ENCODE peak calls at places on chromosomes 4 and X, in four cellular contexts. L is cardiac fibroblast, K is kidney epithelial cell, T is lower leg skin. Z is an unnamed sample.

GRCh38 chr4:37383579-37384229 is 139.2 kb downstream of the NWD2 start:
- DNase-seq in L (peak; percentile 40), K (no peak), T (no peak), Z (no peak)

GRCh38 chr4:99811850-99812249 is 4.8 kb upstream of the DAPP1 start:
- DNase-seq in L (peak; percentile 29), K (no peak), T (no peak), Z (no peak)

GRCh38 chrX:153775631-153776595 is 4.9 kb upstream of the SRPK3 start:
- DNase-seq in L (no peak), K (no peak), T (no peak), Z (no peak)

GRCh38 chr4:132284910-132285426 is 864.1 kb upstream of the PCDH10 start:
- DNase-seq in L (no peak), K (no peak), T (no peak), Z (no peak)

GRCh38 chr4:88087004-88087403 is 71.4 kb downstream of the ABCG2 start:
- DNase-seq in L (no peak), K (no peak), T (no peak), Z (no peak)

GRCh38 chr4:41359836-41360213 is 103.1 kb downstream of the UCHL1 start:
- DNase-seq in L (no peak), K (no peak), T (no peak), Z (no peak)

GRCh38 chr4:170750519-170750918 is 660.8 kb upstream of the AADAT start:
- DNase-seq in L (no peak), K (no peak), T (no peak), Z (no peak)

GRCh38 chrX:46597774-46598173 is 24.2 kb downstream of the CHST7 start:
- DNase-seq in L (no peak), K (no peak), T (peak; percentile 21), Z (no peak)

GRCh38 chrX:24027985-24028384 is 999 bp upstream of the KLHL15 start:
- DNase-seq in L (no peak), K (no peak), T (peak; percentile 69), Z (no peak)

GRCh38 chrX:57137481-57137880 is 284 bp upstream of the SPIN2A start:
- DNase-seq in L (peak; percentile 37), K (no peak), T (no peak), Z (no peak)

GRCh38 chr4:155777971-155778710 is 19.3 kb downstream of the GUCY1B1 start:
- DNase-seq in L (no peak), K (no peak), T (no peak), Z (no peak)

GRCh38 chr4:28966982-28967381 is 1753.2 kb upstream of the PCDH7 start:
- DNase-seq in L (no peak), K (peak; percentile 54), T (no peak), Z (no peak)

GRCh38 chr4:1795304-1796195 is 2.5 kb downstream of the FGFR3 start:
- DNase-seq in L (no peak), K (no peak), T (no peak), Z (no peak)

GRCh38 chr4:20486433-20486832 is 213.8 kb upstream of the PACRGL start:
- DNase-seq in L (no peak), K (no peak), T (no peak), Z (no peak)

GRCh38 chr4:186727977-186728519 is 4.4 kb upstream of the FAT1 start:
- DNase-seq in L (peak; percentile 36), K (no peak), T (no peak), Z (no peak)

GRCh38 chr4:52843958-52844357 is 18.2 kb upstream of the RASL11B start:
- DNase-seq in L (no peak), K (no peak), T (no peak), Z (no peak)

GRCh38 chrX:15822922-15823321 is 31.7 kb downstream of the AP1S2 start:
- DNase-seq in L (no peak), K (no peak), T (no peak), Z (no peak)

GRCh38 chrX:2703991-2704369 is 12.9 kb downstream of the CD99 start:
- DNase-seq in L (peak; percentile 68), K (no peak), T (no peak), Z (no peak)

DNA sequence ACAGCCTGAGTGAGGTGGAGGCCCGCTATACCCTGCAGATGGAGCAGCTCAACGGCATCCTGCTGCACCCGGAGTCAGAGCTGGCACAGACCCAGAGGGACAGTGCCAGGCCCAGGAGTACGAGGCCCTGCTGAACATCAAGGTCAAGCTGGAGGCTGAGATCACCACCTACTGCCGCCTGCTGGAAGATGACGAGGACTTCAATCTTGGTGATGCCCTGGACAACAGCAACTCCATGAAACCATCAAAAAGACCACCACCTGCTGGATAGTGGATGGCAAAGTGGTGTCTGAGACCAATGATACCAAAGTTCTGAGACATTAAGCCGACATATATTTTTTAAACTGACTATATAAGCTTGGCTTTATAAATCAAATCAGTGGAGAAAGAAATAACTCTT is 73.3 kb upstream of the HHIP start:
- DNase-seq in L (no peak), K (no peak), T (no peak), Z (no peak)
- TF ChIP-seq CTCF in L (no peak), K (no peak), T (no peak), Z (no peak)

GRCh38 chrX:13087322-13088154 is 43.1 kb upstream of the FAM9C start:
- DNase-seq in L (peak; percentile 46), K (peak; percentile 71), T (no peak), Z (no peak)

GRCh38 chrX:13084611-13085010 is 40.2 kb upstream of the FAM9C start:
- DNase-seq in L (no peak), K (no peak), T (no peak), Z (no peak)

GRCh38 chrX:13088155-13088485 is 43.7 kb upstream of the FAM9C start:
- DNase-seq in L (no peak), K (no peak), T (no peak), Z (no peak)

GRCh38 chrX:13085533-13085932 is 41.1 kb upstream of the FAM9C start:
- DNase-seq in L (no peak), K (no peak), T (no peak), Z (no peak)

GRCh38 chrX:13086076-13086475 is 41.7 kb upstream of the FAM9C start:
- DNase-seq in L (no peak), K (no peak), T (no peak), Z (no peak)
- H3K4me3 ChIP-seq in L (no peak overlapping the region), K (no peak overlapping the region), T (no peak overlapping the region), Z (no peak overlapping the region)

DNA sequence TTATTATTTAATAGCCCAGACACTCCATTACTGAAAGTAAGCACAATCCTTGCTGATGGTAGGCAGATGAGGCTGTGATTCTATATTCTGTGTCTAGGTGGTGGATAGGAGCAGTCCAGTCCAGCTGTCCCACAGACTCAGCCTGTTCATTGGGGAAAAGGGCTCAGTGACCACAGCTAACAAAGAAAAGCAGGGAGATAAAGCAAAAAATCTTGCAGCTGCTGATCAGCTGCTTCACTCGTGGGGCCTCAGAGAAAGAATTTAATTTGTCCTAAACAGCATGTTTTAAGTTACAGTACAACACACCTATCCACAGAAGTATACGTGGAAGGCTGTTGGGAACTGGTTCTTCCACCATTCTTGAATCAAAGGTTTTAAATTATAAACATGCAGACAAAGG is 40.7 kb upstream of the ANK2 start:
- DNase-seq in L (no peak), K (no peak), T (no peak), Z (no peak)
- TF ChIP-seq CTCF in L (no peak), K (no peak), T (no peak), Z (no peak)

GRCh38 chr4:109890076-109890475 is 22.6 kb upstream of the EGF start:
- DNase-seq in L (no peak), K (no peak), T (no peak), Z (no peak)
- H3K4me3 ChIP-seq in L (no peak overlapping the region), K (no peak overlapping the region), T (no peak overlapping the region), Z (no peak overlapping the region)

DNA sequence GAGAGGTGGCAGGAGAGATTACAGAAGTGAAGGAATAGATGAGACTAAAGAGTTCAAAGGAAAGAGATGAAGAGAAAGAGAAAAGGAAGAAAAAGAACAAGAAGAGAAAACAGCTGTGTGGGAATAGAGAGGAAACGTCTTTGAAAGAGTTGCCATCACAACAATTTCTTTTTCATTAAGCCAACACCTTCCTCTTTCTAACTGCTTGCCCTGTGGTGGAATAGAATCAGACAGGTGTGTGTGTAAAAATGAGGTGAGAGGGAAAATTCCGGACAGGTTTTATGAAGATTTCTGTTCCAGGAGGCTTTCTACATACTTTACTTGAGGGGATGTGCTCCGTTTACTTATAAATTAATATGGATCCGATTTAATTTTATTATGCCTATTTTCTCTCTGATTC is 28.8 kb downstream of the DTHD1 start:
- DNase-seq in L (no peak), K (no peak), T (no peak), Z (no peak)
- TF ChIP-seq CTCF in L (no peak), K (no peak), T (no peak), Z (no peak)

GRCh38 chr4:8067274-8067936 is 91.2 kb downstream of the ABLIM2 start:
- DNase-seq in L (no peak), K (no peak), T (no peak), Z (no peak)
- H3K4me3 ChIP-seq in L (no peak overlapping the region), K (no peak overlapping the region), T (no peak overlapping the region), Z (no peak overlapping the region)

GRCh38 chr4:101954975-101955678 is 164.6 kb downstream of the BANK1 start:
- DNase-seq in L (no peak), K (no peak), T (no peak), Z (no peak)
- TF ChIP-seq CTCF in L (no peak), K (no peak), T (no peak), Z (no peak)

GRCh38 chr4:169062861-169063197 is 52.8 kb upstream of the CBR4 start:
- DNase-seq in L (peak; percentile 59), K (no peak), T (no peak), Z (no peak)

GRCh38 chr4:169058312-169058711 is 48.3 kb upstream of the CBR4 start:
- DNase-seq in L (no peak), K (no peak), T (no peak), Z (no peak)

GRCh38 chr4:169063441-169063840 is 53.4 kb upstream of the CBR4 start:
- DNase-seq in L (no peak), K (no peak), T (no peak), Z (no peak)

GRCh38 chr4:169060396-169061081 is 50.5 kb upstream of the CBR4 start:
- DNase-seq in L (no peak), K (no peak), T (no peak), Z (no peak)

GRCh38 chr4:169059294-169060201 is 49.5 kb upstream of the CBR4 start:
- DNase-seq in L (peak; percentile 62), K (no peak), T (no peak), Z (no peak)
- H3K4me3 ChIP-seq in L (no peak overlapping the region), K (no peak overlapping the region), T (no peak overlapping the region), Z (peak overlapping the region; percentile 20)

Z was measured in dorsolateral prefrontal cortex.